ENCODE peak calls at places on chromosome 6, in ten cellular contexts. One of them, this sample, is unnamed.

GRCh38 chr6:16766043-16766521 is 4.8 kb upstream of the ATXN1 start:
- DNase-seq in RWPE1: no peak
- DNase-seq in nephron progenitor cell: no peak
- DNase-seq in WTC11: no peak
- DNase-seq in bronchial epithelial cell: peak
- DNase-seq in progenitor cell of endocrine pancreas: no peak
- DNase-seq in breast epithelium: no peak
- DNase-seq in neural progenitor cell: no peak
- DNase-seq in lung: no peak
- DNase-seq in HFFc6: peak
- DNase-seq in this sample: no peak

GRCh38 chr6:70266142-70266541 is 36.7 kb downstream of the COL9A1 start:
- DNase-seq in RWPE1: no peak
- DNase-seq in nephron progenitor cell: no peak
- DNase-seq in WTC11: no peak
- DNase-seq in bronchial epithelial cell: no peak
- DNase-seq in progenitor cell of endocrine pancreas: no peak
- DNase-seq in breast epithelium: no peak
- DNase-seq in neural progenitor cell: no peak
- DNase-seq in lung: no peak
- DNase-seq in HFFc6: no peak
- DNase-seq in this sample: no peak

GRCh38 chr6:15504581-15505350 is 158.1 kb downstream of the DTNBP1 start:
- DNase-seq in RWPE1: peak
- DNase-seq in nephron progenitor cell: peak
- DNase-seq in WTC11: no peak
- DNase-seq in bronchial epithelial cell: peak
- DNase-seq in progenitor cell of endocrine pancreas: no peak
- DNase-seq in breast epithelium: peak
- DNase-seq in neural progenitor cell: no peak
- DNase-seq in lung: peak
- DNase-seq in HFFc6: peak
- DNase-seq in this sample: no peak

GRCh38 chr6:57173886-57174510 is 1.9 kb downstream of the BAG2 start:
- DNase-seq in RWPE1: peak
- DNase-seq in nephron progenitor cell: no peak
- DNase-seq in WTC11: no peak
- DNase-seq in bronchial epithelial cell: peak
- DNase-seq in progenitor cell of endocrine pancreas: no peak
- DNase-seq in breast epithelium: no peak
- DNase-seq in neural progenitor cell: peak
- DNase-seq in lung: no peak
- DNase-seq in HFFc6: peak
- DNase-seq in this sample: no peak

GRCh38 chr6:142236686-142237085 is 65.1 kb upstream of the ADGRG6 start:
- DNase-seq in RWPE1: no peak
- DNase-seq in nephron progenitor cell: no peak
- DNase-seq in WTC11: no peak
- DNase-seq in bronchial epithelial cell: no peak
- DNase-seq in progenitor cell of endocrine pancreas: no peak
- DNase-seq in breast epithelium: no peak
- DNase-seq in neural progenitor cell: no peak
- DNase-seq in lung: no peak
- DNase-seq in HFFc6: no peak
- DNase-seq in this sample: no peak

GRCh38 chr6:142485256-142485655 is 183.4 kb downstream of the ADGRG6 start:
- DNase-seq in RWPE1: no peak
- DNase-seq in nephron progenitor cell: no peak
- DNase-seq in WTC11: no peak
- DNase-seq in bronchial epithelial cell: peak
- DNase-seq in progenitor cell of endocrine pancreas: no peak
- DNase-seq in breast epithelium: no peak
- DNase-seq in neural progenitor cell: no peak
- DNase-seq in lung: no peak
- DNase-seq in HFFc6: no peak
- DNase-seq in this sample: no peak

GRCh38 chr6:35737413-35738211 is 780 bp downstream of the ARMC12 start:
- DNase-seq in RWPE1: peak
- DNase-seq in nephron progenitor cell: no peak
- DNase-seq in WTC11: no peak
- DNase-seq in bronchial epithelial cell: peak
- DNase-seq in progenitor cell of endocrine pancreas: no peak
- DNase-seq in breast epithelium: no peak
- DNase-seq in neural progenitor cell: no peak
- DNase-seq in lung: no peak
- DNase-seq in HFFc6: peak
- DNase-seq in this sample: no peak

GRCh38 chr6:107318100-107318736 is 141.1 kb downstream of the PDSS2 start:
- DNase-seq in RWPE1: peak
- DNase-seq in nephron progenitor cell: peak
- DNase-seq in WTC11: peak
- DNase-seq in bronchial epithelial cell: peak
- DNase-seq in progenitor cell of endocrine pancreas: no peak
- DNase-seq in breast epithelium: no peak
- DNase-seq in neural progenitor cell: peak
- DNase-seq in lung: peak
- DNase-seq in HFFc6: peak
- DNase-seq in this sample: no peak

GRCh38 chr6:122202576-122203137 is 196.8 kb upstream of the HSF2 start:
- DNase-seq in RWPE1: no peak
- DNase-seq in nephron progenitor cell: no peak
- DNase-seq in WTC11: peak
- DNase-seq in bronchial epithelial cell: no peak
- DNase-seq in progenitor cell of endocrine pancreas: no peak
- DNase-seq in breast epithelium: no peak
- DNase-seq in neural progenitor cell: no peak
- DNase-seq in lung: no peak
- DNase-seq in HFFc6: no peak
- DNase-seq in this sample: no peak

GRCh38 chr6:119349341-119350201 is at the start of gene MAN1A1:
- DNase-seq in RWPE1: peak
- DNase-seq in nephron progenitor cell: peak
- DNase-seq in WTC11: peak
- DNase-seq in bronchial epithelial cell: peak
- DNase-seq in progenitor cell of endocrine pancreas: peak
- DNase-seq in breast epithelium: peak
- DNase-seq in neural progenitor cell: peak
- DNase-seq in lung: peak
- DNase-seq in HFFc6: peak
- DNase-seq in this sample: peak

GRCh38 chr6:110548124-110548847 is 71.9 kb upstream of the SLC22A16 start:
- DNase-seq in RWPE1: no peak
- DNase-seq in nephron progenitor cell: no peak
- DNase-seq in WTC11: no peak
- DNase-seq in bronchial epithelial cell: no peak
- DNase-seq in progenitor cell of endocrine pancreas: no peak
- DNase-seq in breast epithelium: no peak
- DNase-seq in neural progenitor cell: no peak
- DNase-seq in lung: no peak
- DNase-seq in HFFc6: no peak
- DNase-seq in this sample: no peak

GRCh38 chr6:144434308-144434990 is 149.3 kb downstream of the UTRN start:
- DNase-seq in RWPE1: peak
- DNase-seq in nephron progenitor cell: no peak
- DNase-seq in WTC11: no peak
- DNase-seq in bronchial epithelial cell: peak
- DNase-seq in progenitor cell of endocrine pancreas: no peak
- DNase-seq in breast epithelium: no peak
- DNase-seq in neural progenitor cell: no peak
- DNase-seq in lung: no peak
- DNase-seq in HFFc6: peak
- DNase-seq in this sample: no peak

GRCh38 chr6:107123501-107123900 is 8.2 kb upstream of the BEND3 start:
- DNase-seq in RWPE1: no peak
- DNase-seq in nephron progenitor cell: no peak
- DNase-seq in WTC11: no peak
- DNase-seq in bronchial epithelial cell: no peak
- DNase-seq in progenitor cell of endocrine pancreas: no peak
- DNase-seq in breast epithelium: no peak
- DNase-seq in neural progenitor cell: no peak
- DNase-seq in lung: no peak
- DNase-seq in HFFc6: no peak
- DNase-seq in this sample: no peak

DNA sequence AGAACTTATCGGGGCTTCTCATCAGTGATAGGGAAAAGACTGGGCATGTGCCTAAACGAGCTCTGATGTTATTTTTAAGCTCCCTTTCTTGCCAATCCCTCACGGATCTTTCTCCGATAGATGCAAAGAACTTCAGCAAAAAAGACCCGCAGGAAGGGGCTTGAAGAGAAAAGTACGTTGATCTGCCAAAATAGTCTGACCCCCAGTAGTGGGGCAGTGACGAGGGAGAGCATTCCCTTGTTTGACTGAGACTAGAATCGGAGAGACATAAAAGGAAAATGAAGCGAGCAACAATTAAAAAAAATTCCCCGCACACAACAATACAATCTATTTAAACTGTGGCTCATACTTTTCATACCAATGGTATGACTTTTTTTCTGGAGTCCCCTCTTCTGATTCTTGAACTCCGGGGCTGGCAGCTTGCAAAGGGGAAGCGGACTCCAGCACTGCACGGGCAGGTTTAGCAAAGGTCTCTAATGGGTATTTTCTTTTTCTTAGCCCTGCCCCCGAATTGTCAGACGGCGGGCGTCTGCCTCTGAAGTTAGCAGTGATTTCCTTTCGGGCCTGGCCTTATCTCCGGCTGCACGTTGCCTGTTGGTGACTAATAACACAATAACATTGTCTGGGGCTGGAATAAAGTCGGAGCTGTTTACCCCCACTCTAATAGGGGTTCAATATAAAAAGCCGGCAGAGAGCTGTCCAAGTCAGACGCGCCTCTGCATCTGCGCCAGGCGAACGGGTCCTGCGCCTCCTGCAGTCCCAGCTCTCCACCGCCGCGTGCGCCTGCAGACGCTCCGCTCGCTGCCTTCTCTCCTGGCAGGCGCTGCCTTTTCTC is at the start of gene EDN1:
- DNase-seq in RWPE1: peak
- DNase-seq in nephron progenitor cell: peak
- DNase-seq in WTC11: peak
- DNase-seq in bronchial epithelial cell: peak
- DNase-seq in progenitor cell of endocrine pancreas: peak
- DNase-seq in breast epithelium: peak
- DNase-seq in neural progenitor cell: peak
- DNase-seq in lung: peak
- DNase-seq in HFFc6: peak
- DNase-seq in this sample: no peak
- TF ChIP-seq CTCF in RWPE1: peak
- TF ChIP-seq CTCF in nephron progenitor cell: peak
- TF ChIP-seq CTCF in WTC11: no peak
- TF ChIP-seq CTCF in bronchial epithelial cell: peak
- TF ChIP-seq CTCF in progenitor cell of endocrine pancreas: peak
- TF ChIP-seq CTCF in breast epithelium: peak
- TF ChIP-seq CTCF in neural progenitor cell: peak
- TF ChIP-seq CTCF in lung: no peak
- TF ChIP-seq CTCF in HFFc6: peak
- TF ChIP-seq CTCF in this sample: no peak

DNA sequence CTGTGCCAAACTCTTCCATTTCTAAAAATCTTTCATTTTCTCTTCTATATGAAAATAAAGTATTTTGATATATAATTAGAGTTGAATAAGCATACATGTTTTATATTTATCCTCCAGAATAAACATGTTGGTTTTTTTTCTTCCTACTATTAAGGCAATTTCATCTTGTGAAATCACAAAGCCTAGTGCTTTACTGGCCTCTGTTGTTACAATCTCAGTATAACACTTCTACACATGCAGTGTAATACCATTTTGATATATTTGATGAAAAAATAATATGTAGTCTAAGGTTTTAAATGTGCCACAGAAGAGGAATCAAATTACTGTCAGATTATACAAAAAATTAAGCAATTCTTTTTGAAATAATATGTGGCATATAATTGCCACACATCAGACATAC is 225.3 kb upstream of the MANEA start:
- DNase-seq in RWPE1: no peak
- DNase-seq in nephron progenitor cell: no peak
- DNase-seq in WTC11: no peak
- DNase-seq in bronchial epithelial cell: peak
- DNase-seq in progenitor cell of endocrine pancreas: no peak
- DNase-seq in breast epithelium: no peak
- DNase-seq in neural progenitor cell: no peak
- DNase-seq in lung: no peak
- DNase-seq in HFFc6: no peak
- DNase-seq in this sample: no peak
- TF ChIP-seq CTCF in RWPE1: no peak
- TF ChIP-seq CTCF in nephron progenitor cell: no peak
- TF ChIP-seq CTCF in WTC11: no peak
- TF ChIP-seq CTCF in bronchial epithelial cell: no peak
- TF ChIP-seq CTCF in progenitor cell of endocrine pancreas: peak
- TF ChIP-seq CTCF in breast epithelium: no peak
- TF ChIP-seq CTCF in neural progenitor cell: peak
- TF ChIP-seq CTCF in lung: no peak
- TF ChIP-seq CTCF in HFFc6: no peak
- TF ChIP-seq CTCF in this sample: no peak

DNA sequence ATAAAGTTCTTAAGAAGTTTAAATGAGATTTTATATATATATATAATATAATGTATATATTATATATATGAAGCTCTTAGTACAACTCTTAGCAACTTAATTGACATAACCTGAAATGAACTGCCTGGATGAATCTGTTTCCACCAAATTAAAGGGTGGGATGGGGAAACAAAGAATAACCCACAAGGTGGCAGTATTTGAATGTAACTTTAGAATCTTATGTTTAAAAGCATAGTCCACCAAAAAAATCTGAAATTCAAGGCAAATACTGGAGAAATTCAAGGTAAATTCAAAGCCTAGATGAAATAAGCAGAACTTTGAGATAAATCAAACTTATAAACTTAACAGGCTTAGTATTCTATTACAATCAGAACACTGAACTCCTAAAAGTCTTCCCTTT is 4.4 kb upstream of the IBTK start:
- DNase-seq in RWPE1: peak
- DNase-seq in nephron progenitor cell: no peak
- DNase-seq in WTC11: no peak
- DNase-seq in bronchial epithelial cell: peak
- DNase-seq in progenitor cell of endocrine pancreas: no peak
- DNase-seq in breast epithelium: no peak
- DNase-seq in neural progenitor cell: peak
- DNase-seq in lung: no peak
- DNase-seq in HFFc6: peak
- DNase-seq in this sample: no peak
- TF ChIP-seq CTCF in RWPE1: peak
- TF ChIP-seq CTCF in nephron progenitor cell: peak
- TF ChIP-seq CTCF in WTC11: peak
- TF ChIP-seq CTCF in bronchial epithelial cell: peak
- TF ChIP-seq CTCF in progenitor cell of endocrine pancreas: peak
- TF ChIP-seq CTCF in breast epithelium: peak
- TF ChIP-seq CTCF in neural progenitor cell: peak
- TF ChIP-seq CTCF in lung: peak
- TF ChIP-seq CTCF in HFFc6: peak
- TF ChIP-seq CTCF in this sample: no peak

DNA sequence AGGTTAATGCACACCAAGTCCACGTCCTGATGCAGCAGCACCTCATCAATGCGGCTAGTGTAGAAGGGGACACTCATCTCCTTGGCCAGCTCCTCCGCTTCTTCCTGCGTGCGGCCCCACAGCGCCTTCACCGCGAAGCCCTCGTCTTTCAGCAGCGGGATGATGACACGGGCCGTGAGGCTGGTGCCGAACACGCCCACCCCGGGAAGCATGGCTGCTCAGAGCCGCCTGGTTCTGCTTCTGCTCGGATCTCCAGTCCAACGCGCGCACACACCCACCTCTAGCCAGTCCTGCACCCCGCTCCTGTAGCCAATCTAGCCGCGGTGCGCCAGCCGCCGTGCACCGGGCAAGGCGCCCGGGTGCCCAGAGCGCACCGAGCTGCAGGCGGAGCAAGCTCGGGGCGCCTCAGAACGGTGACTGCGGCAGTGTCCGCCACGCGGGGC is 700 bp downstream of the GFOD1 start:
- DNase-seq in RWPE1: peak
- DNase-seq in nephron progenitor cell: peak
- DNase-seq in WTC11: peak
- DNase-seq in bronchial epithelial cell: peak
- DNase-seq in progenitor cell of endocrine pancreas: no peak
- DNase-seq in breast epithelium: no peak
- DNase-seq in neural progenitor cell: peak
- DNase-seq in lung: peak
- DNase-seq in HFFc6: peak
- DNase-seq in this sample: peak
- TF ChIP-seq CTCF in RWPE1: no peak
- TF ChIP-seq CTCF in nephron progenitor cell: no peak
- TF ChIP-seq CTCF in WTC11: no peak
- TF ChIP-seq CTCF in bronchial epithelial cell: no peak
- TF ChIP-seq CTCF in progenitor cell of endocrine pancreas: no peak
- TF ChIP-seq CTCF in breast epithelium: no peak
- TF ChIP-seq CTCF in neural progenitor cell: no peak
- TF ChIP-seq CTCF in lung: no peak
- TF ChIP-seq CTCF in HFFc6: no peak
- TF ChIP-seq CTCF in this sample: no peak

This sample was measured in natural killer cell.